ENCODE peak calls at places on chromosomes 1 and 21, in six cellular contexts. U, F, C, Q, O and G are unnamed samples.

GRCh38 chr1:36910886-36911540 is 123.3 kb downstream of the GRIK3 start:
- DNase-seq in U (no peak), F (no peak), C (no peak), Q (no peak), O (no peak), G (no peak)

GRCh38 chr21:17673261-17674020 is 60.7 kb upstream of the BTG3 start:
- DNase-seq in U (no peak), F (no peak), C (no peak), Q (no peak), O (peak; percentile 51), G (peak; percentile 20)

GRCh38 chr1:192491804-192492554 is 83.6 kb upstream of the RGS1 start:
- DNase-seq in U (no peak), F (no peak), C (no peak), Q (no peak), O (no peak), G (no peak)

GRCh38 chr1:6472391-6472790 is 6.4 kb upstream of the TNFRSF25 start:
- DNase-seq in U (no peak), F (no peak), C (no peak), Q (no peak), O (no peak), G (no peak)

GRCh38 chr21:45156459-45156858 is 82.1 kb downstream of the ADARB1 start:
- DNase-seq in U (no peak), F (no peak), C (no peak), Q (no peak), O (no peak), G (no peak)

GRCh38 chr1:172898866-172899265 is 151.9 kb downstream of the TNFSF18 start:
- DNase-seq in U (no peak), F (no peak), C (no peak), Q (no peak), O (no peak), G (no peak)

GRCh38 chr1:202806845-202807366 is 1.3 kb downstream of the KDM5B start:
- DNase-seq in U (no peak), F (peak; percentile 67), C (no peak), Q (no peak), O (no peak), G (no peak)

GRCh38 chr1:113453771-113454083 is 63.4 kb downstream of the MAGI3 start:
- DNase-seq in U (no peak), F (no peak), C (no peak), Q (no peak), O (no peak), G (no peak)

GRCh38 chr1:96478228-96478627 is 243.4 kb upstream of the PTBP2 start:
- DNase-seq in U (no peak), F (no peak), C (no peak), Q (no peak), O (no peak), G (no peak)

GRCh38 chr1:201916649-201917249 is 28.1 kb downstream of the SHISA4 start:
- DNase-seq in U (peak; percentile 79), F (no peak), C (peak; percentile 62), Q (peak; percentile 88), O (peak; percentile 82), G (no peak)

GRCh38 chr21:37627561-37627960 is 261.0 kb downstream of the DYRK1A start:
- DNase-seq in U (no peak), F (no peak), C (no peak), Q (no peak), O (no peak), G (no peak)

GRCh38 chr21:26106562-26106961 is 64.0 kb downstream of the APP start:
- DNase-seq in U (no peak), F (no peak), C (no peak), Q (no peak), O (no peak), G (no peak)

GRCh38 chr1:223700942-223701637 is 11.2 kb upstream of the CAPN2 start:
- DNase-seq in U (peak; percentile 95), F (peak; percentile 78), C (no peak), Q (no peak), O (peak; percentile 97), G (peak; percentile 60)

GRCh38 chr1:248821101-248821500 is 4.6 kb downstream of the SH3BP5L start:
- DNase-seq in U (no peak), F (no peak), C (no peak), Q (no peak), O (no peak), G (no peak)

GRCh38 chr21:7933923-7934322 is 2587.5 kb upstream of the TPTE start:
- DNase-seq in U (no peak), F (no peak), C (no peak), Q (no peak), O (no peak), G (no peak)

GRCh38 chr1:98002288-98002687 is 81.5 kb upstream of the DPYD start:
- DNase-seq in U (no peak), F (no peak), C (no peak), Q (no peak), O (no peak), G (no peak)

GRCh38 chr1:98003442-98003841 is 82.6 kb upstream of the DPYD start:
- DNase-seq in U (no peak), F (no peak), C (no peak), Q (no peak), O (no peak), G (no peak)

GRCh38 chr1:98008373-98008772 is 87.5 kb upstream of the DPYD start:
- DNase-seq in U (no peak), F (no peak), C (no peak), Q (no peak), O (no peak), G (no peak)

GRCh38 chr1:98001764-98002163 is 80.9 kb upstream of the DPYD start:
- DNase-seq in U (no peak), F (no peak), C (no peak), Q (no peak), O (no peak), G (no peak)

GRCh38 chr1:98005326-98006010 is 84.6 kb upstream of the DPYD start:
- DNase-seq in U (no peak), F (no peak), C (no peak), Q (no peak), O (peak; percentile 71), G (no peak)
- H3K27ac ChIP-seq in U (no peak overlapping the region), F (no peak overlapping the region), C (no peak overlapping the region), Q (no peak overlapping the region), O (peak overlapping the region; percentile 61), G (no peak overlapping the region)

GRCh38 chr1:163928649-163929048 is 606.9 kb downstream of the NUF2 start:
- DNase-seq in U (no peak), F (no peak), C (no peak), Q (no peak), O (no peak), G (no peak)

GRCh38 chr1:163928080-163928479 is 606.3 kb downstream of the NUF2 start:
- DNase-seq in U (no peak), F (no peak), C (no peak), Q (no peak), O (no peak), G (no peak)

GRCh38 chr1:163924041-163924440 is 602.3 kb downstream of the NUF2 start:
- DNase-seq in U (no peak), F (no peak), C (no peak), Q (no peak), O (no peak), G (no peak)

GRCh38 chr1:163922743-163923186 is 601.0 kb downstream of the NUF2 start:
- DNase-seq in U (no peak), F (no peak), C (no peak), Q (no peak), O (no peak), G (no peak)
- H3K27ac ChIP-seq in U (no peak overlapping the region), F (no peak overlapping the region), C (no peak overlapping the region), Q (no peak overlapping the region), O (no peak overlapping the region), G (no peak overlapping the region)

GRCh38 chr1:234986750-234987414 is 141.8 kb downstream of the TOMM20 start:
- DNase-seq in U (no peak), F (no peak), C (no peak), Q (no peak), O (no peak), G (no peak)
- H3K27ac ChIP-seq in U (peak overlapping the region; percentile 79), F (peak overlapping the region; percentile 91), C (peak overlapping the region; percentile 92), Q (peak overlapping the region; percentile 76), O (peak overlapping the region; percentile 96), G (peak overlapping the region; percentile 1)

GRCh38 chr1:155127105-155127671 is 488 bp upstream of the EFNA1 start:
- DNase-seq in U (no peak), F (peak; percentile 91), C (peak; percentile 87), Q (peak; percentile 58), O (peak; percentile 79), G (peak; percentile 88)
- H3K27ac ChIP-seq in U (no peak overlapping the region), F (peak overlapping the region; percentile 87), C (peak overlapping the region; percentile 95), Q (peak overlapping the region; percentile 72), O (peak overlapping the region; percentile 98), G (peak overlapping the region; percentile 99)

GRCh38 chr1:170887726-170888125 is 47.6 kb upstream of the MROH9 start:
- DNase-seq in U (no peak), F (no peak), C (no peak), Q (no peak), O (no peak), G (no peak)
- H3K27ac ChIP-seq in U (no peak overlapping the region), F (no peak overlapping the region), C (no peak overlapping the region), Q (no peak overlapping the region), O (no peak overlapping the region), G (no peak overlapping the region)

GRCh38 chr1:240758296-240758695 is 146.3 kb upstream of the GREM2 start:
- DNase-seq in U (no peak), F (no peak), C (no peak), Q (no peak), O (no peak), G (peak; percentile 39)
- H3K27ac ChIP-seq in U (no peak overlapping the region), F (no peak overlapping the region), C (no peak overlapping the region), Q (no peak overlapping the region), O (no peak overlapping the region), G (no peak overlapping the region)

DNA sequence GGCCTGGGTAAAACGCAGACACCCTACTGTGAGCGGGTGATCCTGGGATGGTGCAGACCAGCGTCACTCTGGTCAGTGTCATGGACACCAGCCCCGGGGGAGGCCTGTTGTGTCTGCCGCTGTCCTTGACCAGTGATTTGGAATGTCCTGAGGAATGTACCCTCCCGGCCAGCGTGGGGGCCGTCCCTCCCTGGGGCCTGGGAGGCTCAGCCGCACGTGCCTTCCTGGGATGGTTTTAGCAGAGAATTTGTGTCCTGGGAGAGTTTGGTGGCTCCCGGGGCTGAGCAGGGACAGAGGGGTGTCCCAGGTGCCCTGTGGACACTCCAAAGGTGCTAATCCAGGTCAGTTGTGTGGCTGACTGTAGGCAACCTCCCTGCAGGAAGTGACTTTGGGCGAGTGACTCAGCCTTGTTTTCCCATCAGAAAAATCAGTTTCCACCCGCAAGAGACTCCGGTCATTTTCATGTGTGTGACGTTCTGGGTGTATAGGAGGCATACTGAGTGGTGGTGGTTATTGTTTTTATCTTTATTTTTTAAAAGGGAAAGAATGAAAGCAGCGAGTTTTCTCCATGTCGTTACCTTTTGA is 6.3 kb downstream of the ARHGEF16 start:
- DNase-seq in U (no peak), F (no peak), C (no peak), Q (peak; percentile 55), O (no peak), G (no peak)
- H3K27ac ChIP-seq in U (no peak overlapping the region), F (no peak overlapping the region), C (peak overlapping the region; percentile 64), Q (peak overlapping the region; percentile 64), O (no peak overlapping the region), G (peak overlapping the region; percentile 20)